ENCODE peak calls at places on chromosomes 12 and 14, in four cellular contexts. G is memory B cell, P is HL-60, Y is NCI-H82. J is an unnamed sample.

GRCh38 chr14:60964901-60965300 is 16.0 kb downstream of the TRMT5 start:
- DNase-seq in G (no peak), P (no peak), Y (no peak), J (no peak)

GRCh38 chr14:68968051-68968450 is 11.1 kb downstream of the ACTN1 start:
- DNase-seq in G (no peak), P (no peak), Y (no peak), J (no peak)

GRCh38 chr14:73025544-73025943 is 1.4 kb downstream of the ZFYVE1 start:
- DNase-seq in G (no peak), P (no peak), Y (no peak), J (no peak)

GRCh38 chr14:89443002-89443660 is 26.1 kb upstream of the FOXN3 start:
- DNase-seq in G (no peak), P (no peak), Y (no peak), J (no peak)

GRCh38 chr14:76647699-76648298 is 113.5 kb upstream of the VASH1 start:
- DNase-seq in G (peak), P (peak), Y (peak), J (peak)

GRCh38 chr12:114858388-114859146 is 174.6 kb upstream of the TBX3 start:
- DNase-seq in G (no peak), P (no peak), Y (peak), J (peak)

GRCh38 chr12:44930972-44931600 is 55.0 kb upstream of the NELL2 start:
- DNase-seq in G (peak), P (no peak), Y (peak), J (no peak)

GRCh38 chr14:56808314-56809201 is 1.7 kb downstream of the OTX2 start:
- DNase-seq in G (no peak), P (no peak), Y (peak), J (peak)

GRCh38 chr12:27467641-27468040 is 21.1 kb downstream of the SMCO2 start:
- DNase-seq in G (no peak), P (no peak), Y (no peak), J (no peak)

GRCh38 chr12:69901141-69901900 is 76.3 kb downstream of the MYRFL start:
- DNase-seq in G (no peak), P (no peak), Y (no peak), J (no peak)

GRCh38 chr12:57771873-57772428 is at the start of gene METTL1:
- DNase-seq in G (peak), P (peak), Y (peak), J (peak)

GRCh38 chr12:52232233-52232915 is 669 bp upstream of the KRT7 start:
- DNase-seq in G (no peak), P (no peak), Y (no peak), J (no peak)

GRCh38 chr12:52063081-52063985 is 6.4 kb upstream of the ATG101 start:
- DNase-seq in G (no peak), P (no peak), Y (no peak), J (no peak)

GRCh38 chr12:5376591-5377207 is 55.2 kb upstream of the NTF3 start:
- DNase-seq in G (no peak), P (no peak), Y (peak), J (no peak)

GRCh38 chr12:5511644-5512584 is 80.0 kb downstream of the NTF3 start:
- DNase-seq in G (peak), P (peak), Y (no peak), J (no peak)

GRCh38 chr14:64117671-64118402 is 176.3 kb downstream of the ESR2 start:
- DNase-seq in G (no peak), P (no peak), Y (no peak), J (no peak)

GRCh38 chr12:6183689-6184441 is 16.3 kb upstream of the CD9 start:
- DNase-seq in G (no peak), P (no peak), Y (no peak), J (no peak)

GRCh38 chr12:120007272-120007671 is 18.2 kb downstream of the BICDL1 start:
- DNase-seq in G (no peak), P (no peak), Y (no peak), J (no peak)

GRCh38 chr14:68482018-68482417 is 310.8 kb downstream of the ZFP36L1 start:
- DNase-seq in G (no peak), P (no peak), Y (no peak), J (no peak)

GRCh38 chr12:81078469-81079196 is 754 bp downstream of the ACSS3 start:
- DNase-seq in G (no peak), P (no peak), Y (peak), J (no peak)

J was measured in WERI-Rb-1.